ENCODE peak calls at places on chromosomes 11 and 22, in four cellular contexts. H is cardiac muscle cell, G is kidney, A is aorta. D is an unnamed sample. For H3K36me3, the result is how much of the 10 kb centered on the place peaks cover.

GRCh38 chr22:32579533-32580220 is 105.1 kb downstream of the FBXO7 start:
- DNase-seq in A (no peak), G (peak), H (no peak), D (peak)

GRCh38 chr11:83007909-83008580 is 63.7 kb downstream of the RAB30 start:
- DNase-seq in A (peak), H (peak), G (peak), D (peak)

GRCh38 chr11:5275369-5276110 is 5.8 kb upstream of the HBE1 start:
- DNase-seq in A (no peak), G (no peak), H (peak), D (no peak)

GRCh38 chr22:27223317-27224177 is 566.2 kb downstream of the MIAT start:
- DNase-seq in H (peak), G (no peak), A (no peak), D (no peak)

GRCh38 chr22:44182591-44183588 is 2.2 kb downstream of the PARVG start:
- DNase-seq in A (peak), H (no peak), G (peak), D (peak)

GRCh38 chr22:49450521-49450920 is 377.2 kb downstream of the BRD1 start:
- DNase-seq in A (no peak), G (no peak), H (no peak), D (no peak)

GRCh38 chr22:33544707-33545106 is 375.6 kb downstream of the LARGE1 start:
- DNase-seq in G (no peak), A (no peak), H (peak), D (no peak)

GRCh38 chr11:59545179-59546020 is 34.1 kb downstream of the OR4D9 start:
- DNase-seq in G (no peak), H (peak), A (no peak), D (no peak)

GRCh38 chr22:44546686-44547310 is 48.8 kb upstream of the RTL6 start:
- DNase-seq in A (no peak), H (no peak), G (no peak), D (no peak)

GRCh38 chr11:103842795-103843194 is 193.6 kb upstream of the DDI1 start:
- DNase-seq in H (peak), A (no peak), G (no peak), D (no peak)

GRCh38 chr11:86719781-86720463 is 47.5 kb upstream of the ME3 start:
- DNase-seq in G (no peak), A (no peak), H (peak), D (no peak)

GRCh38 chr11:47565340-47566165 is at the start of gene PTPMT1:
- DNase-seq in G (peak), A (peak), H (peak), D (peak)

GRCh38 chr22:20567993-20568417 is 60.6 kb downstream of the MED15 start:
- DNase-seq in G (no peak), H (peak), A (no peak), D (no peak)

GRCh38 chr11:117479372-117479771 is 151.7 kb downstream of the CEP164 start:
- DNase-seq in H (no peak), A (no peak), G (no peak), D (no peak)

GRCh38 chr11:28697920-28698827 is 590.0 kb downstream of the METTL15 start:
- DNase-seq in H (peak), A (peak), G (no peak), D (no peak)

GRCh38 chr22:27358096-27358870 is 443.3 kb downstream of the MN1 start:
- DNase-seq in A (no peak), G (no peak), H (no peak), D (no peak)

GRCh38 chr11:73461844-73462435 is 85.7 kb downstream of the RELT start:
- DNase-seq in G (no peak), H (no peak), A (no peak), D (no peak)

GRCh38 chr22:34976886-34977285 is 89.1 kb upstream of the ISX start:
- DNase-seq in G (no peak), H (no peak), A (no peak), D (no peak)

GRCh38 chr11:97525273-97525672 is 1135.5 kb downstream of the JRKL start:
- DNase-seq in H (peak), A (no peak), G (no peak), D (no peak)

GRCh38 chr22:25028841-25029141 is 76.3 kb downstream of the KIAA1671 start:
- DNase-seq in A (no peak), H (no peak), G (no peak), D (no peak)

GRCh38 chr11:60786811-60787567 is 1.9 kb downstream of the MS4A10 start:
- DNase-seq in A (peak), H (peak), G (peak), D (peak)

GRCh38 chr11:130798280-130798679 is 118.0 kb downstream of the SNX19 start:
- DNase-seq in H (peak), G (no peak), A (no peak), D (no peak)

GRCh38 chr22:25282346-25282670 is 62.9 kb downstream of the CRYBB2 start:
- DNase-seq in A (no peak), H (no peak), G (no peak), D (no peak)

GRCh38 chr11:57424802-57425564 is 1.9 kb downstream of the SLC43A3 start:
- DNase-seq in H (peak), G (peak), A (peak), D (peak)

GRCh38 chr11:94680426-94680825 is 87.7 kb upstream of the AMOTL1 start:
- DNase-seq in A (no peak), H (no peak), G (no peak), D (no peak)

GRCh38 chr11:94681140-94681539 is 87.0 kb upstream of the AMOTL1 start:
- DNase-seq in G (no peak), A (no peak), H (no peak), D (no peak)

GRCh38 chr11:94678901-94679300 is 89.3 kb upstream of the AMOTL1 start:
- DNase-seq in G (no peak), H (no peak), A (no peak), D (no peak)

GRCh38 chr11:94678236-94678635 is 89.9 kb upstream of the AMOTL1 start:
- DNase-seq in A (no peak), G (no peak), H (peak), D (no peak)

GRCh38 chr11:94681852-94682251 is 86.3 kb upstream of the AMOTL1 start:
- DNase-seq in H (no peak), A (no peak), G (no peak), D (no peak)
- H3K27ac ChIP-seq in H (no peak), A (no peak), G (no peak), D (no peak)

GRCh38 chr11:33065445-33066178 is 26.2 kb downstream of the TCP11L1 start:
- DNase-seq in G (peak), H (peak), A (peak), D (peak)
- H3K36me3 ChIP-seq in G (under half), H (under half), A (under half), D (half or more)

GRCh38 chr11:70397336-70397982 is 870 bp upstream of the CTTN start:
- DNase-seq in A (peak), H (peak), G (no peak), D (no peak)
- H3K27ac ChIP-seq in A (no peak), H (peak), G (peak), D (peak)

DNA sequence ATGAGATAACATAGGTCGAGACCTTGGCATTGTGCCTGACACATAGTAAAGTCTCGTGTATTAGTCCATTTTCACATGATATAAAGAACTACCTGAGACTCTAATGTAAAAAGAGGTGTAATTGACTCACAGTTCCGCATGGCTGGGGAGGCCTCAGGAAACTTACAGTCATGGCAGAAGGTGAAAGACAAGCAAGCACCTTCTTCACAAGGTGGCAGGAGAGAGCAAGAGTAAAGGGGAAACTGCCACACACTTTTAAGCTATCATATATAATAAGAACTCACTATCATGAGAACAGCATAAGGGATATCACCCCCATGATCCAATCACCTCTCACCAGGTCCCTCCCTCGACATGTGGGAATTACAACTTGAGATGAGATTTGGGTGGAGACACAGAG is 165.2 kb downstream of the SPON1 start:
- DNase-seq in G (no peak), A (no peak), H (no peak), D (no peak)
- H3K36me3 ChIP-seq in G (under half), A (under half), H (under half), D (under half)

GRCh38 chr11:12800032-12800671 is 125.9 kb downstream of the TEAD1 start:
- DNase-seq in A (no peak), G (no peak), H (peak), D (no peak)

GRCh38 chr11:12803086-12803826 is 129.0 kb downstream of the TEAD1 start:
- DNase-seq in H (peak), A (no peak), G (no peak), D (no peak)

GRCh38 chr11:12801976-12802375 is 127.8 kb downstream of the TEAD1 start:
- DNase-seq in H (no peak), G (no peak), A (no peak), D (no peak)

GRCh38 chr11:12799373-12799835 is 125.2 kb downstream of the TEAD1 start:
- DNase-seq in A (no peak), G (no peak), H (no peak), D (no peak)

GRCh38 chr11:12802418-12803085 is 128.3 kb downstream of the TEAD1 start:
- DNase-seq in A (no peak), G (peak), H (peak), D (peak)
- H3K27ac ChIP-seq in A (no peak), G (peak), H (peak), D (peak)

DNA sequence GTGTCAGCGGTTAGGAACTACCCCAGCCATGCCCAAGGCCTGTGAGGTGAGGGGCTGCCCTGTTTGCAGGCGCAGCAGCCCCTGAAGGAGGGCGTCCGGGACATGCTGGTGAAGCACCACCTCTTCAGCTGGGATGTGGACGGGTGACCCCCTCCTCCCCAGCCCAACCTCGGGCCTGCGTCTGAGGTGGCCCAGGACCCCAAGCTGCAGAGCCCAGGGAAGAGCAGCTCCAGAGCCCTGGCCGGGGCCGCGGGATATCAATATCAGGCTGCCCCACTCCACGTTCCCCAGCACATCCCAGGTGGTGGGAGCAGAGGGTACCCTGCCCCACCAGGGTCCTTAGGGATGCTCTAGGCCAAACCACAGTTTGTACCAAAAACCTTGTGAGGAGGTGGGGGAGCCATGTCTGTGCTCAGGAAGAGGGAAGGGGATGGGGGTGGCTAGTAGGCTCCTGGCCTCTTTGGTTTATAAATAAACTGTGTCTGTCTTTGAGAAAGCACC is 39.3 kb downstream of the SGSM3 start:
- DNase-seq in G (no peak), H (no peak), A (no peak), D (peak)
- H3K36me3 ChIP-seq in G (under half), H (under half), A (under half), D (half or more)